ENCODE peak calls at places on chromosomes 13 and 19, in five cellular contexts. One of them, this sample, is unnamed.
A peak's percentile ranks its signal among the peaks of the same experiment; 100 is the strongest.

GRCh38 chr19:49907745-49908446 is 11.2 kb upstream of the IL4I1 start:
- DNase-seq in neural progenitor cell: no peak
- DNase-seq in adrenal gland: no peak
- DNase-seq in nephron progenitor cell: no peak
- DNase-seq in cardiac fibroblast: no peak
- DNase-seq in this sample: no peak

GRCh38 chr13:27978301-27978968 is 9.3 kb upstream of the CDX2 start:
- DNase-seq in neural progenitor cell: peak; percentile 61
- DNase-seq in adrenal gland: no peak
- DNase-seq in nephron progenitor cell: peak; percentile 69
- DNase-seq in cardiac fibroblast: no peak
- DNase-seq in this sample: peak; percentile 23

GRCh38 chr13:100722517-100722916 is 47.9 kb upstream of the TMTC4 start:
- DNase-seq in neural progenitor cell: peak; percentile 6
- DNase-seq in adrenal gland: no peak
- DNase-seq in nephron progenitor cell: no peak
- DNase-seq in cardiac fibroblast: no peak
- DNase-seq in this sample: no peak

GRCh38 chr13:26051231-26052135 is at the start of gene SHISA2:
- DNase-seq in neural progenitor cell: peak; percentile 93
- DNase-seq in adrenal gland: no peak
- DNase-seq in nephron progenitor cell: peak; percentile 69
- DNase-seq in cardiac fibroblast: peak; percentile 56
- DNase-seq in this sample: peak; percentile 60

GRCh38 chr13:77599351-77599750 is 63.8 kb downstream of the SCEL start:
- DNase-seq in neural progenitor cell: no peak
- DNase-seq in adrenal gland: no peak
- DNase-seq in nephron progenitor cell: no peak
- DNase-seq in cardiac fibroblast: no peak
- DNase-seq in this sample: no peak

GRCh38 chr13:52345048-52345447 is 60.9 kb downstream of the THSD1 start:
- DNase-seq in neural progenitor cell: no peak
- DNase-seq in adrenal gland: no peak
- DNase-seq in nephron progenitor cell: no peak
- DNase-seq in cardiac fibroblast: peak; percentile 65
- DNase-seq in this sample: no peak

GRCh38 chr13:92843549-92843948 is 383.1 kb upstream of the GPC6 start:
- DNase-seq in neural progenitor cell: no peak
- DNase-seq in adrenal gland: no peak
- DNase-seq in nephron progenitor cell: no peak
- DNase-seq in cardiac fibroblast: peak; percentile 68
- DNase-seq in this sample: no peak

GRCh38 chr19:48999481-49000325 is 6.0 kb downstream of the RUVBL2 start:
- DNase-seq in neural progenitor cell: peak; percentile 88
- DNase-seq in adrenal gland: no peak
- DNase-seq in nephron progenitor cell: peak; percentile 80
- DNase-seq in cardiac fibroblast: peak; percentile 81
- DNase-seq in this sample: peak; percentile 87

GRCh38 chr19:45352914-45353796 is 12.6 kb downstream of the KLC3 start:
- DNase-seq in neural progenitor cell: no peak
- DNase-seq in adrenal gland: no peak
- DNase-seq in nephron progenitor cell: no peak
- DNase-seq in cardiac fibroblast: no peak
- DNase-seq in this sample: no peak

GRCh38 chr13:44857061-44857460 is 132.2 kb downstream of the NUFIP1 start:
- DNase-seq in neural progenitor cell: no peak
- DNase-seq in adrenal gland: peak; percentile 36
- DNase-seq in nephron progenitor cell: no peak
- DNase-seq in cardiac fibroblast: no peak
- DNase-seq in this sample: no peak

GRCh38 chr13:25733696-25734435 is 317.9 kb downstream of the SHISA2 start:
- DNase-seq in neural progenitor cell: no peak
- DNase-seq in adrenal gland: no peak
- DNase-seq in nephron progenitor cell: no peak
- DNase-seq in cardiac fibroblast: no peak
- DNase-seq in this sample: no peak

GRCh38 chr19:46076951-46077814 is 36.4 kb upstream of the IGFL4 start:
- DNase-seq in neural progenitor cell: peak; percentile 94
- DNase-seq in adrenal gland: peak; percentile 66
- DNase-seq in nephron progenitor cell: peak; percentile 78
- DNase-seq in cardiac fibroblast: peak; percentile 88
- DNase-seq in this sample: peak; percentile 78

GRCh38 chr19:29329460-29330134 is 116.6 kb upstream of the UQCRFS1 start:
- DNase-seq in neural progenitor cell: peak; percentile 79
- DNase-seq in adrenal gland: no peak
- DNase-seq in nephron progenitor cell: peak; percentile 88
- DNase-seq in cardiac fibroblast: no peak
- DNase-seq in this sample: no peak

GRCh38 chr13:30846311-30846710 is 59.8 kb upstream of the MEDAG start:
- DNase-seq in neural progenitor cell: no peak
- DNase-seq in adrenal gland: no peak
- DNase-seq in nephron progenitor cell: no peak
- DNase-seq in cardiac fibroblast: peak; percentile 80
- DNase-seq in this sample: no peak

GRCh38 chr13:45396548-45397095 is 21.6 kb downstream of the SLC25A30 start:
- DNase-seq in neural progenitor cell: no peak
- DNase-seq in adrenal gland: no peak
- DNase-seq in nephron progenitor cell: no peak
- DNase-seq in cardiac fibroblast: no peak
- DNase-seq in this sample: no peak

GRCh38 chr19:34178276-34178614 is 5.9 kb downstream of the LSM14A start:
- DNase-seq in neural progenitor cell: no peak
- DNase-seq in adrenal gland: no peak
- DNase-seq in nephron progenitor cell: no peak
- DNase-seq in cardiac fibroblast: no peak
- DNase-seq in this sample: no peak

GRCh38 chr13:33480561-33480960 is 195.0 kb upstream of the STARD13 start:
- DNase-seq in neural progenitor cell: no peak
- DNase-seq in adrenal gland: no peak
- DNase-seq in nephron progenitor cell: no peak
- DNase-seq in cardiac fibroblast: peak; percentile 35
- DNase-seq in this sample: no peak

GRCh38 chr19:44951179-44952159 is 3.7 kb upstream of the CLPTM1 start:
- DNase-seq in neural progenitor cell: peak; percentile 92
- DNase-seq in adrenal gland: peak; percentile 81
- DNase-seq in nephron progenitor cell: peak; percentile 69
- DNase-seq in cardiac fibroblast: peak; percentile 88
- DNase-seq in this sample: peak; percentile 45

GRCh38 chr13:99876651-99877050 is 94.9 kb downstream of the ZIC5 start:
- DNase-seq in neural progenitor cell: no peak
- DNase-seq in adrenal gland: no peak
- DNase-seq in nephron progenitor cell: no peak
- DNase-seq in cardiac fibroblast: no peak
- DNase-seq in this sample: no peak

GRCh38 chr19:54311486-54311885 is 1.5 kb downstream of the LILRA5 start:
- DNase-seq in neural progenitor cell: no peak
- DNase-seq in adrenal gland: no peak
- DNase-seq in nephron progenitor cell: no peak
- DNase-seq in cardiac fibroblast: no peak
- DNase-seq in this sample: no peak

GRCh38 chr13:21060827-21061076 is 634 bp downstream of the LATS2 start:
- DNase-seq in neural progenitor cell: no peak
- DNase-seq in adrenal gland: no peak
- DNase-seq in nephron progenitor cell: peak; percentile 67
- DNase-seq in cardiac fibroblast: no peak
- DNase-seq in this sample: no peak

GRCh38 chr19:1651548-1652394 is 644 bp downstream of the TCF3 start:
- DNase-seq in neural progenitor cell: peak; percentile 79
- DNase-seq in adrenal gland: peak; percentile 39
- DNase-seq in nephron progenitor cell: peak; percentile 48
- DNase-seq in cardiac fibroblast: peak; percentile 28
- DNase-seq in this sample: peak; percentile 48

GRCh38 chr19:1651061-1651547 is 1.3 kb downstream of the TCF3 start:
- DNase-seq in neural progenitor cell: peak; percentile 76
- DNase-seq in adrenal gland: no peak
- DNase-seq in nephron progenitor cell: peak; percentile 48
- DNase-seq in cardiac fibroblast: peak; percentile 37
- DNase-seq in this sample: peak; percentile 57

GRCh38 chr19:1648926-1649541 is 3.4 kb downstream of the TCF3 start:
- DNase-seq in neural progenitor cell: no peak
- DNase-seq in adrenal gland: no peak
- DNase-seq in nephron progenitor cell: no peak
- DNase-seq in cardiac fibroblast: no peak
- DNase-seq in this sample: no peak

GRCh38 chr19:1649706-1650626 is 2.4 kb downstream of the TCF3 start:
- DNase-seq in neural progenitor cell: no peak
- DNase-seq in adrenal gland: no peak
- DNase-seq in nephron progenitor cell: no peak
- DNase-seq in cardiac fibroblast: no peak
- DNase-seq in this sample: peak; percentile 15

GRCh38 chr19:1650627-1651009 is 1.8 kb downstream of the TCF3 start:
- DNase-seq in neural progenitor cell: peak; percentile 66
- DNase-seq in adrenal gland: no peak
- DNase-seq in nephron progenitor cell: no peak
- DNase-seq in cardiac fibroblast: peak; percentile 12
- DNase-seq in this sample: no peak
- TF ChIP-seq CTCF in neural progenitor cell: peak; percentile 29
- TF ChIP-seq CTCF in adrenal gland: no peak
- TF ChIP-seq CTCF in nephron progenitor cell: no peak
- TF ChIP-seq CTCF in cardiac fibroblast: peak; percentile 2
- TF ChIP-seq CTCF in this sample: no peak

GRCh38 chr13:29369060-29369743 is 226.3 kb downstream of the SLC7A1 start:
- DNase-seq in neural progenitor cell: peak; percentile 76
- DNase-seq in adrenal gland: peak; percentile 17
- DNase-seq in nephron progenitor cell: peak; percentile 17
- DNase-seq in cardiac fibroblast: peak; percentile 56
- DNase-seq in this sample: no peak
- TF ChIP-seq CTCF in neural progenitor cell: peak; percentile 76
- TF ChIP-seq CTCF in adrenal gland: peak; percentile 33
- TF ChIP-seq CTCF in nephron progenitor cell: peak; percentile 52
- TF ChIP-seq CTCF in cardiac fibroblast: peak; percentile 51
- TF ChIP-seq CTCF in this sample: peak; percentile 60

GRCh38 chr13:65592757-65593156 is 1637.4 kb downstream of the PCDH9 start:
- DNase-seq in neural progenitor cell: no peak
- DNase-seq in adrenal gland: no peak
- DNase-seq in nephron progenitor cell: no peak
- DNase-seq in cardiac fibroblast: no peak
- DNase-seq in this sample: no peak
- TF ChIP-seq CTCF in neural progenitor cell: no peak
- TF ChIP-seq CTCF in adrenal gland: no peak
- TF ChIP-seq CTCF in nephron progenitor cell: no peak
- TF ChIP-seq CTCF in cardiac fibroblast: no peak
- TF ChIP-seq CTCF in this sample: no peak

DNA sequence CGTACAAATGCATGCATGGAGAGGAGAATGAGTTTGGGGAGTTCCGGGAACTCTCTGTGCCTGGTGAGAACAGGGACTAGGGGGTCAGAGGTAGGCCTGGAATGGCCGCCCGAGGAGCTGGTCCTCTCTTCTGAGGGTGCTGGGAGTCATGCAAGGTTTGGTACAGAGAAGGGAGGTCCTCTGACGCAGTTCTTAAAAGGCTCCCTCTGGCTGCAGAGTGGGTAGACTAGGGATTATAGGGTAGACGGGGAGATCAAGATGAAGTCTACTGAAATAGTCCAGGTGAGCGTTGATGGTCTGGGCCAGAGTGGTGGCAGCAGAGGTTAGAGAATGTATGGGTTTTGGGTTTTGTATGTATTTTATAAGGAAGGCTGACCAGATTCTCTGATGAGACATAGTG is 796 bp downstream of the ZNF304 start:
- DNase-seq in neural progenitor cell: peak; percentile 6
- DNase-seq in adrenal gland: no peak
- DNase-seq in nephron progenitor cell: no peak
- DNase-seq in cardiac fibroblast: peak; percentile 26
- DNase-seq in this sample: no peak
- TF ChIP-seq CTCF in neural progenitor cell: no peak
- TF ChIP-seq CTCF in adrenal gland: no peak
- TF ChIP-seq CTCF in nephron progenitor cell: no peak
- TF ChIP-seq CTCF in cardiac fibroblast: peak; percentile 8
- TF ChIP-seq CTCF in this sample: no peak

DNA sequence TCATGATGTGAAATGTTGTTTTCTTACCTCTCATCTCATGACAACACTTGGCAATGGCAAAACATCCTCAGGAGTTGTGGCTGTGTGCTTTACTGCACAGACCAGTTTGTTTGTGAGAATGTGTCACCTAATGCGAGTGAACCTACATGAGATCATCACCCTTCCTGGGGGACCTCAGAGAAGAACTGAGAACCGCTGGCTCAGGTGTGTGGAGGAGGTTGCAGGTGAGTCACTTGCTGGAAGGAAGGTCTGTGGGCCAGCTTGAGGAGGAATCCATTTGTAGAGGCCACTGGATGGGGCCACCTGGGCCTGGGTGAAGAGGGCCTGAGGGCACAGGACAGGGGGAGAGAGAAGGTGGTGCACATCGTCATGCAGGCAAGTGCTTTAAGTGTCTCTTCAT is 3.0 kb upstream of the CEACAM1 start:
- DNase-seq in neural progenitor cell: no peak
- DNase-seq in adrenal gland: no peak
- DNase-seq in nephron progenitor cell: no peak
- DNase-seq in cardiac fibroblast: no peak
- DNase-seq in this sample: no peak
- TF ChIP-seq CTCF in neural progenitor cell: no peak
- TF ChIP-seq CTCF in adrenal gland: no peak
- TF ChIP-seq CTCF in nephron progenitor cell: no peak
- TF ChIP-seq CTCF in cardiac fibroblast: no peak
- TF ChIP-seq CTCF in this sample: no peak

GRCh38 chr19:47509973-47510372 is 4.9 kb downstream of the NAPA start:
- DNase-seq in neural progenitor cell: no peak
- DNase-seq in adrenal gland: peak; percentile 85
- DNase-seq in nephron progenitor cell: no peak
- DNase-seq in cardiac fibroblast: no peak
- DNase-seq in this sample: no peak

GRCh38 chr19:47511128-47511517 is 3.7 kb downstream of the NAPA start:
- DNase-seq in neural progenitor cell: no peak
- DNase-seq in adrenal gland: peak; percentile 87
- DNase-seq in nephron progenitor cell: no peak
- DNase-seq in cardiac fibroblast: no peak
- DNase-seq in this sample: no peak

GRCh38 chr19:47509170-47509847 is 5.6 kb downstream of the NAPA start:
- DNase-seq in neural progenitor cell: no peak
- DNase-seq in adrenal gland: no peak
- DNase-seq in nephron progenitor cell: no peak
- DNase-seq in cardiac fibroblast: no peak
- DNase-seq in this sample: no peak

GRCh38 chr19:47511681-47512080 is 3.2 kb downstream of the NAPA start:
- DNase-seq in neural progenitor cell: no peak
- DNase-seq in adrenal gland: no peak
- DNase-seq in nephron progenitor cell: no peak
- DNase-seq in cardiac fibroblast: peak; percentile 52
- DNase-seq in this sample: peak; percentile 79

DNA sequence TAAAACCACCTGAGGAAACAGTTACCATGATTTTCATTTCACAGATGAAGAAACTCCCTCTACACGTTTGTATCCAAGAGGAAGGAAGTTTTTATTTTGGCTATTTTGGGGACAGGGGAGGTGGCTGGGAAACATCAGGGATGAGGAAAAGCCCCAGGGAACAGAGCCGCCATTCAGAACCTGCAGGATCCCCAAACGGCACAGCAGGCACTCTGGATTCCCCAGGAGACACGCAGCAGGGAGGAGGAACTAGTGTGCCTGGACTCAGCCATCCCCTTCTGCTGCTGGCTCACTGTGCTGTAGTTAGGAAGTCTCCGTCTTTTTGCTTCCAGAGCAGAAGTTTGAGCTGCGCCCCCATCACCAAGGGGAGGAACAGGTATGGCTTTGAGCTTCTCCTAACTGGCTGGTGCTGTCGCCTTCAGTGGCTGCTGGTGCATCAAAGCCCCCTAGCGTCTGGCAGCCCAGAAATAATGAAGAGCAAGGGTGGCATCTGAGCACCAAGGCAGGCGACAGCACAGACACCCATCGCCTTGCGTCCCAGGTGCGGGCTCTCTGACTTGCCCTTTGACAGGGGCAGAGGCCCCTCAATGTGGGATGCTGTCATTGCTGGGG is 4.2 kb downstream of the NAPA start:
- DNase-seq in neural progenitor cell: no peak
- DNase-seq in adrenal gland: no peak
- DNase-seq in nephron progenitor cell: no peak
- DNase-seq in cardiac fibroblast: no peak
- DNase-seq in this sample: no peak
- TF ChIP-seq CTCF in neural progenitor cell: no peak
- TF ChIP-seq CTCF in adrenal gland: no peak
- TF ChIP-seq CTCF in nephron progenitor cell: no peak
- TF ChIP-seq CTCF in cardiac fibroblast: no peak
- TF ChIP-seq CTCF in this sample: no peak